ENCODE peak calls at places on chromosomes 5 and 9, in six cellular contexts. One of them, this sample, is unnamed.

GRCh38 chr9:94937214-94937903 is 210.9 kb downstream of the AOPEP start:
- DNase-seq in HCT116: no peak
- DNase-seq in ovary: no peak
- DNase-seq in heart left ventricle: no peak
- DNase-seq in uterus: no peak
- DNase-seq in endothelial cell of umbilical vein: peak; percentile 84
- DNase-seq in this sample: no peak

GRCh38 chr5:111172504-111172903 is 51.7 kb upstream of the CAMK4 start:
- DNase-seq in uterus: no peak
- DNase-seq in HCT116: no peak
- DNase-seq in endothelial cell of umbilical vein: no peak
- DNase-seq in heart left ventricle: no peak
- DNase-seq in ovary: no peak
- DNase-seq in this sample: peak; percentile 10

GRCh38 chr5:127962491-127962890 is 121.1 kb upstream of the SLC12A2 start:
- DNase-seq in endothelial cell of umbilical vein: no peak
- DNase-seq in heart left ventricle: no peak
- DNase-seq in HCT116: no peak
- DNase-seq in ovary: no peak
- DNase-seq in uterus: no peak
- DNase-seq in this sample: no peak

GRCh38 chr5:1764606-1764960 is 35.1 kb downstream of the MRPL36 start:
- DNase-seq in ovary: no peak
- DNase-seq in endothelial cell of umbilical vein: no peak
- DNase-seq in heart left ventricle: peak; percentile 37
- DNase-seq in uterus: no peak
- DNase-seq in HCT116: no peak
- DNase-seq in this sample: no peak

GRCh38 chr9:75186767-75187380 is 98.6 kb downstream of the OSTF1 start:
- DNase-seq in endothelial cell of umbilical vein: peak; percentile 65
- DNase-seq in uterus: no peak
- DNase-seq in heart left ventricle: no peak
- DNase-seq in ovary: no peak
- DNase-seq in HCT116: no peak
- DNase-seq in this sample: no peak

GRCh38 chr5:72167257-72167656 is 60.0 kb downstream of the MAP1B start:
- DNase-seq in HCT116: no peak
- DNase-seq in ovary: no peak
- DNase-seq in uterus: no peak
- DNase-seq in heart left ventricle: no peak
- DNase-seq in endothelial cell of umbilical vein: no peak
- DNase-seq in this sample: no peak

GRCh38 chr5:78886650-78887230 is 98.4 kb downstream of the ARSB start:
- DNase-seq in heart left ventricle: no peak
- DNase-seq in HCT116: no peak
- DNase-seq in ovary: no peak
- DNase-seq in uterus: no peak
- DNase-seq in endothelial cell of umbilical vein: peak; percentile 41
- DNase-seq in this sample: no peak

GRCh38 chr5:395921-396714 is 46.9 kb upstream of the EXOC3 start:
- DNase-seq in ovary: no peak
- DNase-seq in endothelial cell of umbilical vein: no peak
- DNase-seq in uterus: no peak
- DNase-seq in HCT116: no peak
- DNase-seq in heart left ventricle: peak; percentile 57
- DNase-seq in this sample: no peak

GRCh38 chr5:149417714-149418368 is 38.7 kb upstream of the IL17B start:
- DNase-seq in heart left ventricle: no peak
- DNase-seq in uterus: peak; percentile 26
- DNase-seq in HCT116: no peak
- DNase-seq in endothelial cell of umbilical vein: no peak
- DNase-seq in ovary: no peak
- DNase-seq in this sample: no peak

GRCh38 chr5:37838933-37839341 is 904 bp downstream of the GDNF start:
- DNase-seq in heart left ventricle: no peak
- DNase-seq in ovary: peak; percentile 25
- DNase-seq in uterus: no peak
- DNase-seq in endothelial cell of umbilical vein: no peak
- DNase-seq in HCT116: no peak
- DNase-seq in this sample: no peak

GRCh38 chr5:53479045-53479655 is 1.3 kb upstream of the FST start:
- DNase-seq in HCT116: no peak
- DNase-seq in heart left ventricle: no peak
- DNase-seq in endothelial cell of umbilical vein: peak; percentile 50
- DNase-seq in ovary: no peak
- DNase-seq in uterus: no peak
- DNase-seq in this sample: no peak

GRCh38 chr9:85064811-85065371 is 395.4 kb downstream of the NTRK2 start:
- DNase-seq in endothelial cell of umbilical vein: no peak
- DNase-seq in heart left ventricle: no peak
- DNase-seq in HCT116: no peak
- DNase-seq in ovary: no peak
- DNase-seq in uterus: no peak
- DNase-seq in this sample: no peak

GRCh38 chr9:124960409-124960752 is 19.5 kb upstream of the GOLGA1 start:
- DNase-seq in heart left ventricle: no peak
- DNase-seq in uterus: no peak
- DNase-seq in ovary: no peak
- DNase-seq in HCT116: no peak
- DNase-seq in endothelial cell of umbilical vein: no peak
- DNase-seq in this sample: no peak

GRCh38 chr9:128159073-128159783 is 837 bp upstream of the BBLN start:
- DNase-seq in uterus: peak; percentile 47
- DNase-seq in ovary: peak; percentile 57
- DNase-seq in endothelial cell of umbilical vein: no peak
- DNase-seq in HCT116: peak; percentile 18
- DNase-seq in heart left ventricle: peak; percentile 47
- DNase-seq in this sample: no peak

GRCh38 chr5:124986667-124987066 is 240.2 kb upstream of the ZNF608 start:
- DNase-seq in ovary: no peak
- DNase-seq in endothelial cell of umbilical vein: no peak
- DNase-seq in HCT116: no peak
- DNase-seq in uterus: no peak
- DNase-seq in heart left ventricle: no peak
- DNase-seq in this sample: no peak

GRCh38 chr9:81686614-81687520 is 2.5 kb downstream of the TLE1 start:
- DNase-seq in HCT116: peak; percentile 63
- DNase-seq in ovary: peak; percentile 76
- DNase-seq in heart left ventricle: peak; percentile 88
- DNase-seq in uterus: peak; percentile 83
- DNase-seq in endothelial cell of umbilical vein: peak; percentile 89
- DNase-seq in this sample: peak; percentile 87

GRCh38 chr9:77816641-77817341 is 168.7 kb upstream of the GNA14 start:
- DNase-seq in ovary: no peak
- DNase-seq in HCT116: no peak
- DNase-seq in endothelial cell of umbilical vein: peak; percentile 46
- DNase-seq in heart left ventricle: no peak
- DNase-seq in uterus: no peak
- DNase-seq in this sample: no peak

GRCh38 chr5:9927521-9927997 is 297.4 kb upstream of the TAS2R1 start:
- DNase-seq in heart left ventricle: no peak
- DNase-seq in HCT116: no peak
- DNase-seq in uterus: no peak
- DNase-seq in ovary: no peak
- DNase-seq in endothelial cell of umbilical vein: no peak
- DNase-seq in this sample: no peak

GRCh38 chr5:96997265-96997859 is 61.5 kb downstream of the LNPEP start:
- DNase-seq in HCT116: peak; percentile 32
- DNase-seq in ovary: no peak
- DNase-seq in endothelial cell of umbilical vein: peak; percentile 66
- DNase-seq in uterus: peak; percentile 16
- DNase-seq in heart left ventricle: no peak
- DNase-seq in this sample: no peak

GRCh38 chr5:982377-983237 is 26.0 kb upstream of the NKD2 start:
- DNase-seq in uterus: no peak
- DNase-seq in heart left ventricle: peak; percentile 64
- DNase-seq in endothelial cell of umbilical vein: no peak
- DNase-seq in HCT116: no peak
- DNase-seq in ovary: peak; percentile 8
- DNase-seq in this sample: peak; percentile 13

GRCh38 chr5:140432916-140433315 is 31.3 kb downstream of the ANKHD1 start:
- DNase-seq in uterus: no peak
- DNase-seq in HCT116: no peak
- DNase-seq in endothelial cell of umbilical vein: no peak
- DNase-seq in heart left ventricle: no peak
- DNase-seq in ovary: no peak
- DNase-seq in this sample: no peak

GRCh38 chr5:1975406-1975715 is 92.6 kb upstream of the IRX4 start:
- DNase-seq in HCT116: no peak
- DNase-seq in endothelial cell of umbilical vein: no peak
- DNase-seq in ovary: no peak
- DNase-seq in heart left ventricle: no peak
- DNase-seq in uterus: no peak
- DNase-seq in this sample: peak; percentile 76

GRCh38 chr9:136832581-136832980 is 9.7 kb upstream of the AJM1 start:
- DNase-seq in endothelial cell of umbilical vein: no peak
- DNase-seq in heart left ventricle: no peak
- DNase-seq in uterus: no peak
- DNase-seq in ovary: no peak
- DNase-seq in HCT116: no peak
- DNase-seq in this sample: no peak

GRCh38 chr5:56414056-56414455 is 180.9 kb upstream of the ANKRD55 start:
- DNase-seq in endothelial cell of umbilical vein: no peak
- DNase-seq in uterus: no peak
- DNase-seq in ovary: no peak
- DNase-seq in HCT116: no peak
- DNase-seq in heart left ventricle: no peak
- DNase-seq in this sample: no peak

GRCh38 chr5:162565-163337 is 28.5 kb upstream of the LRRC14B start:
- DNase-seq in heart left ventricle: peak; percentile 55
- DNase-seq in ovary: no peak
- DNase-seq in endothelial cell of umbilical vein: no peak
- DNase-seq in HCT116: no peak
- DNase-seq in uterus: no peak
- DNase-seq in this sample: no peak

GRCh38 chr9:98219364-98219716 is 26.9 kb upstream of the CORO2A start:
- DNase-seq in uterus: no peak
- DNase-seq in heart left ventricle: no peak
- DNase-seq in HCT116: no peak
- DNase-seq in endothelial cell of umbilical vein: no peak
- DNase-seq in ovary: no peak
- DNase-seq in this sample: no peak
- H3K9me3 ChIP-seq in uterus: no peaks in the 10 kb centered on the region
- H3K9me3 ChIP-seq in heart left ventricle: no peaks in the 10 kb centered on the region
- H3K9me3 ChIP-seq in HCT116: no peaks in the 10 kb centered on the region
- H3K9me3 ChIP-seq in endothelial cell of umbilical vein: no peaks in the 10 kb centered on the region
- H3K9me3 ChIP-seq in ovary: no peaks in the 10 kb centered on the region
- H3K9me3 ChIP-seq in this sample: no peaks in the 10 kb centered on the region

DNA sequence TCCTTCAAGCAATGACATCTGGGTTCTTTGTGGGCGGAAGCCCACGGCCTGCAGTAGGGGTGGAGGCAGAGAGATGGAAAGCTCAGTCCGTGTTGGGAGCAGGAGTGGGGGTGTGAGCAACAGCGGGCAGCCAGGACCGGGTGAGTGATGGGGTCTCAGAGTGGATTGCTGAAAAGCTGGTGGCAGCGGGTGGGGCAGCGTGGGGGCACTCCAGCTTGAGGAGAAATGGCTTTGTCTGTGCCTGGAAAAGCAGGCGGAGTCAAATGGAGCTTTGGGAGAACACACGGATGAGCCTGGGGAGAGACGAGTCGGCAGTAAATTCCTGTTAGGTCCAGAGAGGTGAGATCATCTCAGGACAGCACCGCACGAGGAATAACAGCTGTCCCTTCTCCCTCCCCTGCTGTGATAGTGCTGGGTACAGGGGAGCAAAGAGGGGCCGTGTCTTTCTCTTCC is 42.1 kb downstream of the CACNA1B start:
- DNase-seq in HCT116: no peak
- DNase-seq in endothelial cell of umbilical vein: no peak
- DNase-seq in ovary: no peak
- DNase-seq in heart left ventricle: no peak
- DNase-seq in uterus: no peak
- DNase-seq in this sample: no peak
- H3K27ac ChIP-seq in HCT116: no peak overlapping the region
- H3K27ac ChIP-seq in endothelial cell of umbilical vein: no peak overlapping the region
- H3K27ac ChIP-seq in ovary: no peak overlapping the region
- H3K27ac ChIP-seq in heart left ventricle: no peak overlapping the region
- H3K27ac ChIP-seq in uterus: no peak overlapping the region
- H3K27ac ChIP-seq in this sample: no peak overlapping the region

GRCh38 chr9:91711755-91712591 is 238.1 kb downstream of the ROR2 start:
- DNase-seq in endothelial cell of umbilical vein: no peak
- DNase-seq in HCT116: no peak
- DNase-seq in ovary: no peak
- DNase-seq in heart left ventricle: no peak
- DNase-seq in uterus: no peak
- DNase-seq in this sample: no peak

GRCh38 chr9:91716239-91716638 is 233.8 kb downstream of the ROR2 start:
- DNase-seq in HCT116: no peak
- DNase-seq in heart left ventricle: no peak
- DNase-seq in ovary: no peak
- DNase-seq in uterus: no peak
- DNase-seq in endothelial cell of umbilical vein: no peak
- DNase-seq in this sample: no peak

GRCh38 chr9:91712811-91713210 is 237.2 kb downstream of the ROR2 start:
- DNase-seq in ovary: no peak
- DNase-seq in uterus: no peak
- DNase-seq in HCT116: no peak
- DNase-seq in endothelial cell of umbilical vein: no peak
- DNase-seq in heart left ventricle: no peak
- DNase-seq in this sample: no peak

GRCh38 chr9:91714874-91715615 is 235.0 kb downstream of the ROR2 start:
- DNase-seq in endothelial cell of umbilical vein: no peak
- DNase-seq in HCT116: no peak
- DNase-seq in ovary: no peak
- DNase-seq in uterus: no peak
- DNase-seq in heart left ventricle: no peak
- DNase-seq in this sample: no peak

DNA sequence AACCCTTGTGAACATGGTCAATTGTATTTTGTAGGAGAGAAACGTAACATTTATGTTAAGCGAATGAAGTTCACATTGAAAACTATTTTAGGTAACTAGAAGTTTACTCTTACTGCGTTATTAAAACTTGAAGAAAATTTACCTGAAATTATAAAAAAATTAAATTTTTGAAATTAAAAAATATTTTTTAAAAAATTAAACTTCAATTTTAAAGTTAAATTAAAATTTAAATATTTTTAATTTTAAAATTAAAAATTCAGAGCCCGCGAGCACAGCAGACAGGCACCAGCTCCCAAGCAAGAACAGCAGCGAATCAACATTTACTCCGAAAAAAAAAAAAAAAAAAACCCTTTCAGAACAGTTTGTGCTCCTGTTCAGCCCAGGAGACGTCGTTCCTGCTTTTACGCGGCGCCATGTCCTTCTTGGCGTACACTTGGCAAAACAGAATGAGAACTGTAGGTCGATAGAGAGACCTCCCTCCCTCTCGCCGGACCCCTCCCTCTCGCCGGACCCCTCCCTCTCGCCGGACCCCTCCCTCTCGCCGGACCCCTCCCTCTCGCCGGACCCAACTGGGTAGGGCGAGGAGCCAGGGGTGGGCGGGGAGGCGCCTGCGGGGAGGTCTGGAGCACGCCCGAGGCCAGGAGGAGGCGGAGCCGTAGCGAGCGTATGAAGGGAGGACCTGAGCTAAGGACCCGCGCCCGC is 235.9 kb downstream of the ROR2 start:
- DNase-seq in uterus: peak; percentile 79
- DNase-seq in endothelial cell of umbilical vein: peak; percentile 17
- DNase-seq in ovary: peak; percentile 92
- DNase-seq in HCT116: peak; percentile 34
- DNase-seq in heart left ventricle: peak; percentile 87
- DNase-seq in this sample: peak; percentile 80
- TF ChIP-seq POLR2A in uterus: no peak
- TF ChIP-seq POLR2A in endothelial cell of umbilical vein: no peak
- TF ChIP-seq POLR2A in ovary: no peak
- TF ChIP-seq POLR2A in HCT116: no peak
- TF ChIP-seq POLR2A in heart left ventricle: no peak
- TF ChIP-seq POLR2A in this sample: no peak

GRCh38 chr5:142326480-142326938 is 1.7 kb upstream of the SPRY4 start:
- DNase-seq in ovary: no peak
- DNase-seq in heart left ventricle: no peak
- DNase-seq in endothelial cell of umbilical vein: no peak
- DNase-seq in uterus: no peak
- DNase-seq in HCT116: no peak
- DNase-seq in this sample: no peak
- H3K9me3 ChIP-seq in ovary: no peaks in the 10 kb centered on the region
- H3K9me3 ChIP-seq in heart left ventricle: no peaks in the 10 kb centered on the region
- H3K9me3 ChIP-seq in endothelial cell of umbilical vein: no peaks in the 10 kb centered on the region
- H3K9me3 ChIP-seq in uterus: no peaks in the 10 kb centered on the region
- H3K9me3 ChIP-seq in HCT116: no peaks in the 10 kb centered on the region
- H3K9me3 ChIP-seq in this sample: no peaks in the 10 kb centered on the region

This sample was measured in body of pancreas.